ENCODE peak calls at places on chromosomes 13 and 19, in eight cellular contexts. O is ascending aorta; G is uterus; M is effector memory CD4-positive, alpha-beta T cell; L is breast epithelium; R is fibroblast of lung; X is lung; H is CD8-positive, alpha-beta memory T cell. Z is an unnamed sample. For H3K4me1, the result is how much of the 10 kb centered on the place peaks cover.

GRCh38 chr13:49543656-49544055 is 41.7 kb downstream of the RCBTB1 start:
- DNase-seq in O (no peak), G (no peak), M (no peak), L (no peak), R (no peak), X (no peak), H (no peak), Z (no peak)

GRCh38 chr19:50478901-50479715 is 2.5 kb upstream of the GARIN5A start:
- DNase-seq in O (no peak), G (no peak), M (no peak), L (no peak), R (peak), X (no peak), H (no peak), Z (no peak)

GRCh38 chr13:97567510-97568243 is 133.7 kb downstream of the RAP2A start:
- DNase-seq in O (peak), G (no peak), M (no peak), L (peak), R (peak), X (peak), H (no peak), Z (no peak)

GRCh38 chr19:34135401-34135800 is 36.9 kb upstream of the LSM14A start:
- DNase-seq in O (no peak), G (no peak), M (no peak), L (no peak), R (no peak), X (no peak), H (no peak), Z (no peak)

GRCh38 chr19:1855828-1856255 is 7.5 kb downstream of the KLF16 start:
- DNase-seq in O (no peak), G (no peak), M (no peak), L (no peak), R (no peak), X (no peak), H (no peak), Z (no peak)

GRCh38 chr19:16121141-16121540 is 9.5 kb downstream of the RAB8A start:
- DNase-seq in O (no peak), G (no peak), M (no peak), L (no peak), R (no peak), X (no peak), H (no peak), Z (no peak)

GRCh38 chr13:48415516-48415915 is 2.6 kb upstream of the LPAR6 start:
- DNase-seq in O (no peak), G (no peak), M (no peak), L (no peak), R (no peak), X (no peak), H (no peak), Z (no peak)

GRCh38 chr19:46898731-46899130 is 37.9 kb downstream of the ARHGAP35 start:
- DNase-seq in O (peak), G (peak), M (no peak), L (no peak), R (peak), X (no peak), H (no peak), Z (no peak)

GRCh38 chr19:40190891-40191835 is at the start of gene MAP3K10:
- DNase-seq in O (peak), G (peak), M (peak), L (no peak), R (peak), X (peak), H (peak), Z (peak)

GRCh38 chr19:5217171-5217570 is 123.4 kb downstream of the PTPRS start:
- DNase-seq in O (no peak), G (no peak), M (no peak), L (no peak), R (no peak), X (no peak), H (no peak), Z (no peak)

GRCh38 chr19:50831026-50831396 is 2.4 kb downstream of the KLK15 start:
- DNase-seq in O (no peak), G (no peak), M (no peak), L (no peak), R (no peak), X (no peak), H (no peak), Z (no peak)

GRCh38 chr19:43502419-43502976 is 2.0 kb downstream of the PHLDB3 start:
- DNase-seq in O (no peak), G (no peak), M (no peak), L (no peak), R (no peak), X (no peak), H (no peak), Z (no peak)

GRCh38 chr19:39436350-39436716 is 584 bp upstream of the RPS16 start:
- DNase-seq in O (no peak), G (no peak), M (no peak), L (no peak), R (no peak), X (no peak), H (no peak), Z (no peak)

GRCh38 chr13:113121183-113121927 is 1.2 kb upstream of the F10 start:
- DNase-seq in O (peak), G (no peak), M (no peak), L (peak), R (no peak), X (no peak), H (no peak), Z (no peak)

GRCh38 chr13:65892859-65893258 is 1337.3 kb downstream of the PCDH9 start:
- DNase-seq in O (no peak), G (no peak), M (no peak), L (no peak), R (no peak), X (no peak), H (no peak), Z (no peak)

GRCh38 chr13:26721251-26721939 is 39.2 kb downstream of the GPR12 start:
- DNase-seq in O (peak), G (no peak), M (no peak), L (no peak), R (no peak), X (no peak), H (peak), Z (peak)

GRCh38 chr19:49710372-49710951 is 19.5 kb downstream of the CPT1C start:
- DNase-seq in O (no peak), G (no peak), M (no peak), L (no peak), R (peak), X (no peak), H (no peak), Z (no peak)

GRCh38 chr13:99496322-99497142 is 4.7 kb upstream of the TM9SF2 start:
- DNase-seq in O (peak), G (peak), M (peak), L (no peak), R (peak), X (peak), H (peak), Z (peak)

GRCh38 chr19:703651-704446 is 4.9 kb upstream of the PALM start:
- DNase-seq in O (peak), G (peak), M (peak), L (peak), R (peak), X (peak), H (peak), Z (peak)

GRCh38 chr13:109451726-109452125 is 334.7 kb downstream of the IRS2 start:
- DNase-seq in O (no peak), G (no peak), M (no peak), L (no peak), R (no peak), X (no peak), H (no peak), Z (no peak)

GRCh38 chr19:49988007-49988406 is 27.0 kb upstream of the SIGLEC11 start:
- DNase-seq in O (no peak), G (no peak), M (no peak), L (no peak), R (no peak), X (no peak), H (no peak), Z (no peak)

GRCh38 chr13:37138169-37138568 is 32.7 kb upstream of the CSNK1A1L start:
- DNase-seq in O (no peak), G (no peak), M (no peak), L (no peak), R (peak), X (no peak), H (no peak), Z (no peak)

GRCh38 chr19:45463241-45463640 is 4.6 kb upstream of the FOSB start:
- DNase-seq in O (no peak), G (no peak), M (no peak), L (no peak), R (no peak), X (no peak), H (no peak), Z (no peak)

GRCh38 chr13:33270906-33271538 is 14.5 kb downstream of the STARD13 start:
- DNase-seq in O (no peak), G (no peak), M (no peak), L (no peak), R (peak), X (no peak), H (no peak), Z (no peak)

GRCh38 chr19:39544201-39544903 is 4.4 kb upstream of the EID2 start:
- DNase-seq in O (no peak), G (no peak), M (no peak), L (no peak), R (no peak), X (no peak), H (no peak), Z (no peak)

GRCh38 chr19:986083-986482 is 1.9 kb downstream of the WDR18 start:
- DNase-seq in O (no peak), G (no peak), M (no peak), L (no peak), R (no peak), X (no peak), H (no peak), Z (no peak)

GRCh38 chr19:30284885-30285284 is 87.3 kb upstream of the ZNF536 start:
- DNase-seq in O (no peak), G (no peak), M (no peak), L (no peak), R (no peak), X (no peak), H (no peak), Z (no peak)

GRCh38 chr19:19372656-19373416 is 32.6 kb upstream of the GATAD2A start:
- DNase-seq in O (peak), G (no peak), M (no peak), L (no peak), R (peak), X (peak), H (no peak), Z (peak)

GRCh38 chr19:33604651-33605050 is 17.1 kb upstream of the CHST8 start:
- DNase-seq in O (no peak), G (no peak), M (no peak), L (no peak), R (no peak), X (no peak), H (no peak), Z (no peak)

GRCh38 chr13:29743229-29743786 is 107.1 kb downstream of the UBL3 start:
- DNase-seq in O (no peak), G (peak), M (no peak), L (peak), R (peak), X (no peak), H (no peak), Z (no peak)

GRCh38 chr13:30581582-30581981 is 36.1 kb upstream of the USPL1 start:
- DNase-seq in O (no peak), G (no peak), M (no peak), L (no peak), R (peak), X (no peak), H (no peak), Z (peak)

GRCh38 chr13:84243340-84243739 is 361.1 kb upstream of the SLITRK1 start:
- DNase-seq in O (no peak), G (no peak), M (no peak), L (no peak), R (no peak), X (no peak), H (no peak), Z (no peak)

GRCh38 chr13:27920677-27921420 is 1.0 kb downstream of the PDX1 start:
- DNase-seq in O (no peak), G (no peak), M (no peak), L (no peak), R (peak), X (no peak), H (no peak), Z (no peak)

GRCh38 chr13:46761866-46762265 is 35.1 kb downstream of the ESD start:
- DNase-seq in O (no peak), G (no peak), M (no peak), L (no peak), R (no peak), X (no peak), H (no peak), Z (no peak)

DNA sequence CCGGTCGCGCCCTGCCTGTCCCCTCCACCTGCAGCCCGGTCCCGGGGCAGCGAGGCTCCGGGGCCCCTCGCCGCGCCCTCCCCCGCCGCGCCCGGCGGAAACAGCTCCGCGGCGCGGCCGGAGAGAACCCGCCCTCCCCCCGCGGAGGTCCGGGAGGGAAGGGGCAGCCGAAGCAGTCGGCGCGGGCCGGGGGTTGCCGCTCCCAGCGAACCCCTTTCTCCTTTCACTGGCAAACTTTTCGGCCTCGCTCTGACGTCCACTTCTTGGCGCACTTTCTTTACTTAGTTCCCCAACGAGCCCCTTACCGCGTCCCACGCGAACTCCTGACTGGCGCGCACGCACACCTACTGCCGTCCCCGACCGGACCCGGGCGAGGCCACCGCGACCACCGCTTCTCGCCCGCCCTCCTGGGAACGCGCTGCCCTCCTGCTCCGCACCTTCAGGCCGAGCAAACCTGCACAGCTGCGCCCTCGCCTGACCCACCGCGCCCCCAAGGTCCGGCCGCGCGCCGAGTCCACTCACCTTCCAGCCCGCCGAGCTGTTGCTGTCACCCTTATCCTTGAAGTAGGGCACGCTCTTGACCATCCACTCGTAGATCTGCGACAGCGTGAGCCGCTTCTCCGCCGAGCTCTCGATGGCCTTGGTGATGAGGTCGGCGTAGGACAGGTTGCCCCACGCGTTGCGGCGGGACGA is 1.2 kb downstream of the FOXO1 start:
- DNase-seq in O (peak), G (peak), M (peak), L (no peak), R (no peak), X (peak), H (peak), Z (peak)
- H3K4me1 ChIP-seq in O (under half), G (under half), M (under half), L (under half), R (under half), X (under half), H (under half), Z (under half)

GRCh38 chr19:10884273-10884672 is 12.9 kb downstream of the CARM1 start:
- DNase-seq in O (no peak), G (peak), M (no peak), L (no peak), R (peak), X (no peak), H (no peak), Z (no peak)

GRCh38 chr19:10885241-10886169 is 14.2 kb downstream of the CARM1 start:
- DNase-seq in O (no peak), G (no peak), M (no peak), L (no peak), R (no peak), X (no peak), H (no peak), Z (no peak)

GRCh38 chr19:10889880-10890279 is 18.5 kb downstream of the CARM1 start:
- DNase-seq in O (no peak), G (no peak), M (no peak), L (no peak), R (no peak), X (no peak), H (no peak), Z (no peak)

GRCh38 chr19:10888421-10888866 is 17.1 kb downstream of the CARM1 start:
- DNase-seq in O (no peak), G (no peak), M (no peak), L (no peak), R (no peak), X (no peak), H (no peak), Z (no peak)

GRCh38 chr19:10887616-10888367 is 16.4 kb downstream of the CARM1 start:
- DNase-seq in O (no peak), G (no peak), M (no peak), L (no peak), R (no peak), X (no peak), H (no peak), Z (no peak)
- H3K4me1 ChIP-seq in O (under half), G (under half), M (under half), L (under half), R (under half), X (under half), H (under half), Z (under half)

GRCh38 chr19:13027031-13027430 is 31.8 kb downstream of the NFIX start:
- DNase-seq in O (no peak), G (no peak), M (no peak), L (no peak), R (no peak), X (no peak), H (no peak), Z (no peak)

GRCh38 chr19:13028027-13028426 is 32.8 kb downstream of the NFIX start:
- DNase-seq in O (no peak), G (no peak), M (no peak), L (no peak), R (no peak), X (no peak), H (no peak), Z (no peak)

GRCh38 chr19:13025819-13026477 is 30.7 kb downstream of the NFIX start:
- DNase-seq in O (no peak), G (no peak), M (no peak), L (no peak), R (no peak), X (no peak), H (no peak), Z (no peak)

GRCh38 chr19:13026478-13026999 is 31.3 kb downstream of the NFIX start:
- DNase-seq in O (no peak), G (no peak), M (no peak), L (no peak), R (peak), X (no peak), H (no peak), Z (no peak)

GRCh38 chr19:13027557-13027956 is 32.3 kb downstream of the NFIX start:
- DNase-seq in O (no peak), G (no peak), M (no peak), L (no peak), R (no peak), X (no peak), H (no peak), Z (no peak)
- H3K4me1 ChIP-seq in O (under half), G (under half), M (under half), L (under half), R (under half), X (under half), H (under half), Z (under half)

GRCh38 chr19:38228005-38228377 is 4.0 kb upstream of the DPF1 start:
- DNase-seq in O (no peak), G (no peak), M (no peak), L (no peak), R (no peak), X (no peak), H (no peak), Z (no peak)
- H3K4me1 ChIP-seq in O (under half), G (under half), M (under half), L (under half), R (under half), X (under half), H (under half), Z (under half)

DNA sequence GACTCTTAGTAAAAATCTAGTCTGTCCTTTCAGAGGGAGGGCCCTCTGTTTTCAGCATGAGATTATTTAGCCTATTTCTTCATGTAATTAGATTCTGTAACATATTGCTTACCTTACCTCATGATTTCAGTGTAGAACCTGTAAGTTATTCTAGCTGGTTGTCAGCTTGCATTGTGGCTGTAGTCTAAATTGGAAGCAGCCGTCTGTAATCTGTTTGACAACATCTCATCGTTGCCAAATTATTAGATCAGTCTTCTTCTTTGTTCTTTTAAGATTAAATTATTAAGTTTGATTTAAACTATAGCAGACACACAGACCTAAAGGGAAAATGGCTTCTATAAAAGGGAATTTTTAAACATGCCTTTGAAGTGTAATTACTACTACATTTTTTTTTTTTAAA is 34.8 kb downstream of the SLAIN1 start:
- DNase-seq in O (no peak), G (no peak), M (no peak), L (no peak), R (no peak), X (no peak), H (no peak), Z (no peak)
- H3K4me1 ChIP-seq in O (under half), G (under half), M (under half), L (under half), R (under half), X (under half), H (under half), Z (under half)

GRCh38 chr19:48645652-48646191 is at the start of gene CA11:
- DNase-seq in O (no peak), G (no peak), M (no peak), L (no peak), R (no peak), X (no peak), H (no peak), Z (no peak)
- H3K4me1 ChIP-seq in O (under half), G (under half), M (under half), L (under half), R (under half), X (under half), H (under half), Z (under half)

GRCh38 chr13:44015808-44016207 is 136.1 kb downstream of the LACC1 start:
- DNase-seq in O (no peak), G (no peak), M (no peak), L (no peak), R (no peak), X (no peak), H (no peak), Z (no peak)
- H3K4me1 ChIP-seq in O (under half), G (under half), M (under half), L (under half), R (under half), X (under half), H (under half), Z (under half)

GRCh38 chr19:41294393-41294792 is 15.6 kb upstream of the CCDC97 start:
- DNase-seq in O (no peak), G (no peak), M (no peak), L (no peak), R (no peak), X (no peak), H (no peak), Z (no peak)
- H3K4me1 ChIP-seq in O (under half), G (under half), M (under half), L (under half), R (under half), X (under half), H (under half), Z (under half)